ENCODE peak calls at places on chromosomes 4 and X, in six cellular contexts. P is A549, I is kidney, U is heart left ventricle, B is psoas muscle, S is WERI-Rb-1. A is an unnamed sample.

GRCh38 chr4:46032061-46032460 is 91.8 kb downstream of the GABRG1 start:
- DNase-seq in B (no peak), I (no peak), S (no peak), P (no peak), U (no peak), A (no peak)

GRCh38 chrX:109918753-109919152 is 84.2 kb upstream of the TMEM164 start:
- DNase-seq in I (no peak), P (no peak), B (no peak), S (no peak), U (no peak), A (no peak)

GRCh38 chr4:44120646-44121045 is 328.0 kb downstream of the KCTD8 start:
- DNase-seq in I (no peak), P (no peak), U (no peak), S (no peak), B (no peak), A (no peak)

GRCh38 chr4:7067147-7067522 is 729 bp downstream of the GRPEL1 start:
- DNase-seq in U (peak; percentile 60), I (no peak), B (peak; percentile 69), S (no peak), P (peak; percentile 12), A (no peak)

GRCh38 chrX:115013705-115014104 is 3.7 kb downstream of the IL13RA2 start:
- DNase-seq in P (peak; percentile 1), U (no peak), S (no peak), I (no peak), B (no peak), A (no peak)

GRCh38 chr4:170325599-170325998 is 235.8 kb upstream of the AADAT start:
- DNase-seq in B (no peak), I (no peak), P (no peak), U (no peak), S (no peak), A (no peak)

GRCh38 chr4:2850966-2851782 is 7.5 kb downstream of the ADD1 start:
- DNase-seq in I (no peak), U (no peak), S (no peak), B (no peak), P (no peak), A (no peak)

GRCh38 chr4:162954976-162955375 is 211.7 kb downstream of the NAF1 start:
- DNase-seq in S (no peak), B (no peak), I (no peak), U (no peak), P (no peak), A (no peak)

GRCh38 chr4:61231421-61231820 is 31.3 kb downstream of the ADGRL3 start:
- DNase-seq in I (no peak), S (no peak), U (no peak), P (no peak), B (no peak), A (no peak)

GRCh38 chr4:47373729-47374128 is 89.8 kb downstream of the COMMD8 start:
- DNase-seq in S (no peak), P (no peak), I (no peak), U (no peak), B (no peak), A (no peak)

GRCh38 chrX:31209005-31209612 is 137.3 kb upstream of the FTHL17 start:
- DNase-seq in B (no peak), P (no peak), U (no peak), S (no peak), I (no peak), A (no peak)

GRCh38 chr4:88933414-88933813 is 123.6 kb downstream of the FAM13A start:
- DNase-seq in P (no peak), S (no peak), I (no peak), U (no peak), B (no peak), A (no peak)

GRCh38 chr4:124642846-124643245 is 69.7 kb downstream of the ANKRD50 start:
- DNase-seq in P (no peak), B (no peak), S (no peak), U (no peak), I (no peak), A (no peak)

GRCh38 chrX:47579537-47579936 is 2.7 kb upstream of the TIMP1 start:
- DNase-seq in P (peak; percentile 42), B (no peak), U (no peak), I (no peak), S (no peak), A (no peak)

GRCh38 chr4:107855723-107856122 is 31.0 kb downstream of the SGMS2 start:
- DNase-seq in I (no peak), S (no peak), B (no peak), P (no peak), U (no peak), A (no peak)

GRCh38 chr4:47642985-47643745 is 158.1 kb downstream of the ATP10D start:
- DNase-seq in I (no peak), P (no peak), U (no peak), S (peak; percentile 61), B (no peak), A (no peak)

GRCh38 chrX:74551934-74552333 is 62.5 kb downstream of the RLIM start:
- DNase-seq in U (no peak), S (no peak), I (no peak), B (no peak), P (no peak), A (no peak)

GRCh38 chr4:186765138-186765537 is 41.5 kb upstream of the FAT1 start:
- DNase-seq in I (no peak), S (no peak), U (no peak), P (peak; percentile 31), B (peak; percentile 24), A (peak; percentile 79)

GRCh38 chrX:40170830-40171512 is 73.2 kb upstream of the BCOR start:
- DNase-seq in B (no peak), P (no peak), U (peak; percentile 30), I (no peak), S (peak; percentile 86), A (no peak)

GRCh38 chr4:7816771-7817170 is 122.9 kb downstream of the AFAP1 start:
- DNase-seq in S (no peak), U (no peak), B (no peak), P (no peak), I (no peak), A (no peak)

GRCh38 chrX:6968231-6968630 is 179.3 kb upstream of the STS start:
- DNase-seq in P (no peak), I (no peak), S (no peak), B (no peak), U (no peak), A (no peak)

GRCh38 chr4:165319509-165319908 is 8.0 kb upstream of the MSMO1 start:
- DNase-seq in P (no peak), B (no peak), U (no peak), S (no peak), I (no peak), A (no peak)

GRCh38 chr4:86718152-86718551 is 124.0 kb downstream of the PTPN13 start:
- DNase-seq in P (no peak), B (no peak), I (no peak), U (no peak), S (no peak), A (no peak)

GRCh38 chrX:1164322-1165288 is 47.8 kb downstream of the CRLF2 start:
- DNase-seq in I (peak; percentile 41), P (peak; percentile 60), U (no peak), S (no peak), B (peak; percentile 15), A (no peak)

GRCh38 chr4:121278811-121279368 is 101.9 kb downstream of the QRFPR start:
- DNase-seq in I (no peak), U (no peak), S (no peak), P (no peak), B (no peak), A (no peak)

GRCh38 chrX:16931371-16931770 is 15.1 kb upstream of the REPS2 start:
- DNase-seq in U (no peak), I (no peak), S (peak; percentile 22), P (no peak), B (no peak), A (no peak)

GRCh38 chr4:80294206-80294605 is 27.7 kb downstream of the FGF5 start:
- DNase-seq in I (no peak), P (no peak), S (no peak), U (no peak), B (no peak), A (no peak)

GRCh38 chr4:82784615-82785247 is 13.9 kb downstream of the SCD5 start:
- DNase-seq in P (no peak), U (no peak), B (no peak), I (no peak), S (no peak), A (no peak)
- H3K4me3 ChIP-seq in P (peak overlapping the region; percentile 12), U (no peak overlapping the region), B (no peak overlapping the region), I (no peak overlapping the region), S (no peak overlapping the region), A (no peak overlapping the region)

GRCh38 chr4:26458104-26458503 is 32.2 kb downstream of the CCKAR start:
- DNase-seq in U (no peak), P (no peak), S (no peak), I (no peak), B (no peak), A (no peak)
- TF ChIP-seq CTCF in U (no peak), P (no peak), S (no peak), I (no peak), B (no peak), A (no peak)

DNA sequence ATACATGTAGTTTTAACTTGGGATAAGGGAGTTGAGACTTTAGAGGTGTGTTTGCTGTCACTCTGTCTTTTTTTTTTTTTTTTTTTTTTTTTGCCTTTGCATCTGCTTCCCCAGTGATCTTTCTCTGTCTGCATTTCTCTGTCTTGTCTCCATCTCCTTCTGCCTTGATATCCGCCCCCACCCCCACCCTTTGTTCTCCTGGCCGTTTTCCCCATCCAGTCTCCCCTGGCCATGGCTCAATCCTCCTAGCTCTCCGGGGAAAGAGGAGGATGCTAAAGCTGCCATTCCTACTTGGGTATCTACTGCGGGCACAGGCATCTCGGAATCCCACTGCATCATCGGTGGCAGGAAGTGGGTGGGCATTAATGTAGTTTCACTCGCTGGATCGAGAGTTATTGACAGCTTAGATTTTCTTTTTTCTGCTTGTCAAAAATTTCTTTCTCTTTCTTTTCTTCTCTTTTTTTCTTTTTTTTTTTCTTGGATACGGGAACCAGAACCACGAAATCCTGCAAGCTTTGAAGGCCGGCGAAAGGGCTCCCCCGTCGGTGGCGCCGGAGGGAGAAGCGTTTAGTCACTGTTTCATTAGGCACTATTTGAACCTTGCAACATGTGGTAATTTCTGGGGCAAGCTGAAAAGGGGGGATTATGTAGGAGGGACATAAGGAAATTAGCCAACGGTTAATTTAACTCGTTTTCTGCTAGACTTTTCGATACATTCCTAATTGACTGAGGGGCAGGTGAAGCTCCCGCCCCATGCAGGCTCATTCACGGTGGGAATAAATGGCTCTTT is 8.2 kb downstream of the GSX2 start:
- DNase-seq in U (no peak), P (no peak), B (no peak), S (no peak), I (no peak), A (no peak)
- H3K4me3 ChIP-seq in U (no peak overlapping the region), P (no peak overlapping the region), B (no peak overlapping the region), S (no peak overlapping the region), I (no peak overlapping the region), A (no peak overlapping the region)

DNA sequence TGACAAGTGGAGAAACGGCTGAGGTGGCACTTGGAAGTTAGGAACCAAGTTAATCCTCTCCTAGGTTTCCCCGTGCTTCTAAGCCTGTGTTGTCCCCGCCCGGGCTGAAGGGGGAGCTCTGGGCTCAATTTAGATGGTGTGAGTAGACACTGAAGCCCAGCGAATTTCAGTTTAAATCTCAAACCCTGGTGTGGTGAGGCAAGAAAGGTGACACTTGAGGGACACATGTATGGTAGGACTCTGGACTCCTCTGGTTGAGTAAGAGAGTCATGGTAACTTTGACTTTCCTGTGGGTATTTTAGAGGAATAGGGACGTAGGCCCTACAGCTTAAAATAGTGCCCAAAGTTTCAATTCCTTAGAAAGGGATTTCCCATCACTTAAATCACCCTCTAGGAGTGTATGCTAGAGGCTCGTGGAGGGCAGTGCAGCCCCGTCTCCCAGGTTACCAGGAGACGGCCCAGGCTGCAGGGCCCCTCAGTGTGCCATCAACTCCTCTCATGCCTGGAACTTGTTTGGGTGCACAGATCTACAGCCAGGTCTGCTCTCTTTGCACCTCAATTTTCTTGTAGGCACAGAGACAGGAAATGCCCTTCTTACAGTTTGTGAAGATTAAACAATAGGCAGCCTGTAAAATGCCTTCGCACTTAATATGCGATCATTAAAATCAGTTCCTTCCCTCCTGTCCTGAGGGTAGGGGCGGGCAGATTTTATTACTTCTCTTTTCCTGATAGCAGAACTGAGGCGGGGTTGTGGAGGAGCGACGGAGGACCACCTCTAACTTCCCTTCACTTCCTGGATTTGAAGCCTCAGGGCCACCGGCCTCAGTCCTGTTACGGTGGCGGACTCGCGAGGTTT is 23.9 kb downstream of the HAND2 start:
- DNase-seq in P (peak; percentile 45), U (peak; percentile 76), S (peak; percentile 87), B (no peak), I (no peak), A (no peak)
- TF ChIP-seq CTCF in P (peak; percentile 60), U (peak; percentile 80), S (peak; percentile 87), B (peak; percentile 50), I (peak; percentile 55), A (peak; percentile 88)